ENCODE peak calls at places on chromosomes 4 and X, in eight cellular contexts. I is esophagus muscularis mucosa, M is tibial artery, Z is transverse colon, Q is lower lobe of right lung, P is stomach, N is endothelial cell of umbilical vein, S is upper lobe of left lung. V is an unnamed sample.

GRCh38 chr4:166012129-166013078 is 139.4 kb downstream of the TLL1 start:
- DNase-seq in I (no peak), M (no peak), Z (no peak), Q (no peak), P (no peak), N (no peak), S (no peak), V (no peak)

GRCh38 chr4:53494851-53495250 is 96.4 kb downstream of the LNX1 start:
- DNase-seq in I (no peak), M (no peak), Z (no peak), Q (no peak), P (no peak), N (no peak), S (no peak), V (no peak)

GRCh38 chr4:174318829-174319764 is 35.4 kb downstream of the CEP44 start:
- DNase-seq in I (no peak), M (no peak), Z (no peak), Q (no peak), P (no peak), N (peak; percentile 45), S (no peak), V (peak; percentile 39)

GRCh38 chrX:9737363-9737762 is 28.3 kb downstream of the GPR143 start:
- DNase-seq in I (no peak), M (no peak), Z (no peak), Q (no peak), P (no peak), N (no peak), S (no peak), V (no peak)

GRCh38 chrX:149871433-149871832 is 9.6 kb upstream of the MAGEA8 start:
- DNase-seq in I (no peak), M (no peak), Z (no peak), Q (no peak), P (no peak), N (no peak), S (no peak), V (no peak)

GRCh38 chr4:84875636-84876371 is 90.7 kb downstream of the WDFY3 start:
- DNase-seq in I (no peak), M (no peak), Z (no peak), Q (no peak), P (no peak), N (no peak), S (no peak), V (no peak)

GRCh38 chr4:158035662-158036195 is 137.1 kb downstream of the GASK1B start:
- DNase-seq in I (no peak), M (no peak), Z (no peak), Q (no peak), P (no peak), N (no peak), S (no peak), V (peak; percentile 8)

GRCh38 chrX:149760965-149761364 is 12.9 kb upstream of the HSFX1 start:
- DNase-seq in I (no peak), M (no peak), Z (no peak), Q (no peak), P (no peak), N (no peak), S (no peak), V (no peak)

GRCh38 chr4:101035522-101035921 is 311.8 kb downstream of the PPP3CA start:
- DNase-seq in I (no peak), M (no peak), Z (no peak), Q (no peak), P (no peak), N (no peak), S (no peak), V (no peak)

GRCh38 chrX:283115-283845 is 2.1 kb downstream of the PLCXD1 start:
- DNase-seq in I (peak; percentile 99), M (peak; percentile 94), Z (peak; percentile 92), Q (peak; percentile 93), P (peak; percentile 90), N (peak; percentile 89), S (peak; percentile 87), V (peak; percentile 88)

GRCh38 chr4:82372502-82372873 is 1.3 kb downstream of the HNRNPD start:
- DNase-seq in I (no peak), M (peak; percentile 32), Z (peak; percentile 55), Q (no peak), P (peak; percentile 43), N (peak; percentile 35), S (no peak), V (peak; percentile 65)

GRCh38 chr4:20723019-20723418 is 22.8 kb downstream of the PACRGL start:
- DNase-seq in I (no peak), M (no peak), Z (no peak), Q (no peak), P (no peak), N (no peak), S (no peak), V (no peak)

GRCh38 chr4:176735300-176735699 is 57.4 kb downstream of the VEGFC start:
- DNase-seq in I (no peak), M (no peak), Z (no peak), Q (no peak), P (no peak), N (peak; percentile 58), S (no peak), V (no peak)

GRCh38 chr4:176729489-176729888 is 63.2 kb downstream of the VEGFC start:
- DNase-seq in I (no peak), M (no peak), Z (no peak), Q (no peak), P (no peak), N (no peak), S (no peak), V (no peak)

GRCh38 chrX:47060708-47061107 is 17.5 kb upstream of the RGN start:
- DNase-seq in I (no peak), M (no peak), Z (no peak), Q (no peak), P (no peak), N (no peak), S (no peak), V (no peak)

GRCh38 chr4:149175549-149175948 is 640.1 kb downstream of the IQCM start:
- DNase-seq in I (no peak), M (no peak), Z (no peak), Q (no peak), P (no peak), N (no peak), S (no peak), V (no peak)

GRCh38 chr4:3485011-3485881 is 22.1 kb downstream of the DOK7 start:
- DNase-seq in I (no peak), M (no peak), Z (peak; percentile 35), Q (no peak), P (no peak), N (no peak), S (peak; percentile 83), V (no peak)

GRCh38 chrX:135389717-135390116 is 32.0 kb upstream of the SMIM10L2A start:
- DNase-seq in I (no peak), M (no peak), Z (no peak), Q (no peak), P (no peak), N (no peak), S (no peak), V (no peak)

GRCh38 chr4:109027016-109027500 is 264.2 kb upstream of the ETNPPL start:
- DNase-seq in I (no peak), M (no peak), Z (no peak), Q (no peak), P (no peak), N (peak; percentile 76), S (no peak), V (no peak)

GRCh38 chrX:49727847-49728246 is 32.1 kb upstream of the PAGE1 start:
- DNase-seq in I (no peak), M (no peak), Z (no peak), Q (no peak), P (no peak), N (no peak), S (peak; percentile 13), V (no peak)

GRCh38 chr4:41866799-41867677 is 68.2 kb upstream of the TMEM33 start:
- DNase-seq in I (no peak), M (no peak), Z (no peak), Q (no peak), P (no peak), N (no peak), S (peak; percentile 65), V (no peak)

GRCh38 chr4:110009526-110009925 is 96.8 kb downstream of the EGF start:
- DNase-seq in I (no peak), M (no peak), Z (no peak), Q (no peak), P (no peak), N (no peak), S (no peak), V (no peak)

GRCh38 chr4:124483043-124483906 is 229.3 kb downstream of the ANKRD50 start:
- DNase-seq in I (no peak), M (no peak), Z (no peak), Q (no peak), P (no peak), N (peak; percentile 44), S (no peak), V (no peak)

GRCh38 chrX:31036895-31037294 is 34.9 kb downstream of the FTHL17 start:
- DNase-seq in I (no peak), M (peak; percentile 23), Z (peak; percentile 30), Q (peak; percentile 43), P (peak; percentile 57), N (peak; percentile 31), S (no peak), V (peak; percentile 51)

GRCh38 chr4:8276358-8277240 is 7.0 kb downstream of the HTRA3 start:
- DNase-seq in I (no peak), M (no peak), Z (no peak), Q (no peak), P (peak; percentile 77), N (peak; percentile 14), S (peak; percentile 83), V (no peak)

GRCh38 chrX:79366888-79367749 is at the start of gene ITM2A:
- DNase-seq in I (no peak), M (peak; percentile 27), Z (peak; percentile 34), Q (peak; percentile 45), P (peak; percentile 34), N (peak; percentile 0), S (peak; percentile 37), V (peak; percentile 51)

GRCh38 chr4:12674184-12674583 is 810.0 kb downstream of the RAB28 start:
- DNase-seq in I (no peak), M (no peak), Z (no peak), Q (no peak), P (no peak), N (no peak), S (no peak), V (peak; percentile 91)

GRCh38 chr4:12679217-12679616 is 804.9 kb downstream of the RAB28 start:
- DNase-seq in I (no peak), M (no peak), Z (no peak), Q (no peak), P (no peak), N (no peak), S (no peak), V (no peak)
- TF ChIP-seq CTCF in I (no peak), M (no peak), Z (no peak), Q (no peak), P (no peak), N (no peak), S (no peak), V (peak; percentile 59)

GRCh38 chr4:116018831-116019230 is 905.4 kb upstream of the NDST4 start:
- DNase-seq in I (no peak), M (no peak), Z (no peak), Q (no peak), P (no peak), N (no peak), S (no peak), V (no peak)
- H3K9me3 ChIP-seq in I (peaks cover 35% of the 10 kb centered on the region), M (peaks cover 34% of the 10 kb centered on the region), Z (peaks cover 24% of the 10 kb centered on the region), Q (peaks cover 51% of the 10 kb centered on the region), P (peaks cover 66% of the 10 kb centered on the region), N (peaks cover 6% of the 10 kb centered on the region), S (peaks cover 49% of the 10 kb centered on the region), V (no peaks in the 10 kb centered on the region)

GRCh38 chrX:69031181-69031580 is 134.1 kb downstream of the PJA1 start:
- DNase-seq in I (peak; percentile 7), M (no peak), Z (no peak), Q (no peak), P (no peak), N (peak; percentile 23), S (no peak), V (no peak)
- TF ChIP-seq CTCF in I (no peak), M (no peak), Z (peak; percentile 21), Q (no peak), P (no peak), N (peak; percentile 45), S (no peak), V (no peak)

GRCh38 chrX:37860731-37861130 is 13.4 kb upstream of the DYNLT3 start:
- DNase-seq in I (no peak), M (no peak), Z (no peak), Q (no peak), P (no peak), N (no peak), S (no peak), V (no peak)
- H3K9me3 ChIP-seq in I (no peaks in the 10 kb centered on the region), M (no peaks in the 10 kb centered on the region), Z (no peaks in the 10 kb centered on the region), Q (no peaks in the 10 kb centered on the region), P (no peaks in the 10 kb centered on the region), N (no peaks in the 10 kb centered on the region), S (no peaks in the 10 kb centered on the region), V (no peaks in the 10 kb centered on the region)